ENCODE peak calls at places on chromosome 1, in four cellular contexts. I, E, L and V are unnamed samples.
A peak's percentile ranks its signal among the peaks of the same experiment; 100 is the strongest.

GRCh38 chr1:167617100-167617949 is 12.7 kb upstream of the RCSD1 start:
- DNase-seq in I (peak; percentile 56), E (peak; percentile 38), L (no peak), V (peak; percentile 49)

GRCh38 chr1:207908112-207908734 is 2.7 kb downstream of the CD34 start:
- DNase-seq in I (peak; percentile 50), E (peak; percentile 62), L (no peak), V (no peak)

GRCh38 chr1:209583408-209583807 is at the start of gene CAMK1G:
- DNase-seq in I (no peak), E (no peak), L (no peak), V (no peak)

GRCh38 chr1:58401991-58402390 is 144.5 kb downstream of the OMA1 start:
- DNase-seq in I (peak; percentile 12), E (peak; percentile 20), L (no peak), V (no peak)

GRCh38 chr1:119662034-119662437 is 14.0 kb upstream of the ZNF697 start:
- DNase-seq in I (no peak), E (no peak), L (no peak), V (no peak)

GRCh38 chr1:52678961-52679897 is 18.9 kb downstream of the COA7 start:
- DNase-seq in I (no peak), E (no peak), L (no peak), V (no peak)

GRCh38 chr1:63730211-63730610 is 43.6 kb upstream of the ROR1 start:
- DNase-seq in I (no peak), E (no peak), L (no peak), V (no peak)

GRCh38 chr1:91673603-91674002 is 173.0 kb downstream of the CDC7 start:
- DNase-seq in I (no peak), E (no peak), L (no peak), V (no peak)

GRCh38 chr1:109493805-109494539 is at the start of gene CYB561D1:
- DNase-seq in I (peak; percentile 89), E (peak; percentile 81), L (peak; percentile 96), V (peak; percentile 78)

GRCh38 chr1:57036896-57037295 is 71.1 kb upstream of the C8B start:
- DNase-seq in I (no peak), E (no peak), L (no peak), V (no peak)

GRCh38 chr1:168304865-168305264 is 24.2 kb downstream of the TBX19 start:
- DNase-seq in I (no peak), E (no peak), L (no peak), V (no peak)

GRCh38 chr1:162381383-162381782 is at the start of gene C1orf226:
- DNase-seq in I (no peak), E (no peak), L (no peak), V (no peak)

GRCh38 chr1:151949371-151950193 is 40.3 kb upstream of the THEM4 start:
- DNase-seq in I (no peak), E (no peak), L (no peak), V (no peak)

GRCh38 chr1:159981351-159982055 is 27.5 kb upstream of the SLAMF9 start:
- DNase-seq in I (no peak), E (no peak), L (no peak), V (peak; percentile 76)

GRCh38 chr1:101846820-101847219 is 149.9 kb downstream of the OLFM3 start:
- DNase-seq in I (no peak), E (no peak), L (no peak), V (no peak)

GRCh38 chr1:229798558-229798957 is 172.5 kb downstream of the URB2 start:
- DNase-seq in I (no peak), E (no peak), L (no peak), V (no peak)

GRCh38 chr1:206635983-206636354 is 633 bp downstream of the DYRK3 start:
- DNase-seq in I (no peak), E (no peak), L (no peak), V (no peak)

GRCh38 chr1:230679131-230679530 is 34.8 kb downstream of the AGT start:
- DNase-seq in I (no peak), E (no peak), L (no peak), V (no peak)

GRCh38 chr1:229028509-229028908 is 242.4 kb upstream of the RAB4A start:
- DNase-seq in I (no peak), E (no peak), L (no peak), V (no peak)

GRCh38 chr1:46134660-46135331 is 2.4 kb upstream of the PIK3R3 start:
- DNase-seq in I (peak; percentile 51), E (no peak), L (no peak), V (no peak)

GRCh38 chr1:179591592-179592580 is at the start of gene TDRD5:
- DNase-seq in I (no peak), E (no peak), L (no peak), V (no peak)

GRCh38 chr1:94949681-94950661 is 23.1 kb upstream of the CNN3 start:
- DNase-seq in I (no peak), E (no peak), L (no peak), V (no peak)

GRCh38 chr1:84995484-84996334 is 1.2 kb downstream of the MCOLN2 start:
- DNase-seq in I (no peak), E (no peak), L (no peak), V (no peak)

GRCh38 chr1:205429742-205430464 is 8.0 kb upstream of the LEMD1 start:
- DNase-seq in I (no peak), E (no peak), L (no peak), V (no peak)

GRCh38 chr1:16183157-16183556 is 27.3 kb upstream of the EPHA2 start:
- DNase-seq in I (no peak), E (peak; percentile 76), L (no peak), V (no peak)

GRCh38 chr1:169003864-169004516 is 102.5 kb upstream of the ATP1B1 start:
- DNase-seq in I (peak; percentile 11), E (no peak), L (no peak), V (no peak)

GRCh38 chr1:65420590-65421340 is at the start of the genes LEPR and LEPROT:
- DNase-seq in I (peak; percentile 5), E (no peak), L (no peak), V (no peak)

GRCh38 chr1:104780470-104781078 is 1030.9 kb downstream of the AMY1C start:
- DNase-seq in I (no peak), E (no peak), L (peak; percentile 20), V (no peak)

GRCh38 chr1:52551476-52552235 is 1.2 kb downstream of the TUT4 start:
- DNase-seq in I (no peak), E (no peak), L (no peak), V (no peak)

GRCh38 chr1:206114692-206115430 is 2.3 kb downstream of the AVPR1B start:
- DNase-seq in I (no peak), E (no peak), L (no peak), V (no peak)

GRCh38 chr1:107594541-107594940 is 370.4 kb downstream of the VAV3 start:
- DNase-seq in I (no peak), E (no peak), L (no peak), V (no peak)

GRCh38 chr1:71081697-71082080 is 854 bp upstream of the ZRANB2 start:
- DNase-seq in I (no peak), E (peak; percentile 22), L (no peak), V (peak; percentile 15)

DNA sequence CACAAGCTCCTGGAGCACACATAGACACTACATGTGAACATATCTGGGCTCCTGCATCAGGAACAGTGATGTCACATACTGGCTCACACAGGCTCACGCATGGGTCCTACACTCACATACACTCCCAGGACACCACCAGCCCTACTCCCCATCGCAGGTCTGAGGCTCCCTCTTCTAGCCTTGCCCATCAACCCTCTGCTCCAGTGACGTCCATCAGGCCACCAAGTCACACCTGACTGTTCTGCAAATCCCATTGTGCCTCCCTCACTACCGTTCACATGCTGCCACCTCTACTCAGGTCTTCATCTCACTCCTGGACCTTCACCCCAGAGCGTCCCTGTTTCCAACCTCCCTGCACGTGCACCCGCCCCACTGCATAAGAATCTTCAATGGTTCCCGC is 18.1 kb downstream of the TFAP2E start:
- DNase-seq in I (no peak), E (no peak), L (no peak), V (no peak)
- TF ChIP-seq POLR2A in I (no peak), E (no peak), L (no peak), V (no peak)

GRCh38 chr1:243898278-243898677 is 48.2 kb upstream of the AKT3 start:
- DNase-seq in I (no peak), E (no peak), L (no peak), V (no peak)

GRCh38 chr1:243902100-243902499 is 52.1 kb upstream of the AKT3 start:
- DNase-seq in I (no peak), E (no peak), L (no peak), V (no peak)

GRCh38 chr1:243903904-243904303 is 53.9 kb upstream of the AKT3 start:
- DNase-seq in I (no peak), E (no peak), L (no peak), V (no peak)

DNA sequence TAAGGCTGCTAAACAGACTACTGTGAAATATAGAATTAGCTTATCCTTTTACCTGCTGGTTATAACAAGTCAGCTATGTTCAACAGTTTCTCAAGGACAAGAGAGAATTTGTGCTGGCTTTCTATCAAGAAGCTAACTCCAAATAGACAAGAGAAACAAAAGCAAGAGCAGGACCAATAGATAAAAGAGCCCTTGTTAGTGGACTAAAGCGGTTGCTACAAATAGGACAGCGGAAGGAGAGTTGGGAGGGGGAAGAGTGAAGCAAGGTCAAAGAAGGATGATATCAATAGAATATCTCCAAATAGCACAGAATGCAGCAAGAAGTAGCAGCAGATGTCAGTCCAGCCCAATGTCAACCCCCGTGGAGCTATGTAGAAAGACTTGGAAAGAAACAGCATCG is 53.0 kb upstream of the AKT3 start:
- DNase-seq in I (no peak), E (no peak), L (no peak), V (no peak)
- TF ChIP-seq POLR2A in I (no peak), E (no peak), L (no peak), V (no peak)

DNA sequence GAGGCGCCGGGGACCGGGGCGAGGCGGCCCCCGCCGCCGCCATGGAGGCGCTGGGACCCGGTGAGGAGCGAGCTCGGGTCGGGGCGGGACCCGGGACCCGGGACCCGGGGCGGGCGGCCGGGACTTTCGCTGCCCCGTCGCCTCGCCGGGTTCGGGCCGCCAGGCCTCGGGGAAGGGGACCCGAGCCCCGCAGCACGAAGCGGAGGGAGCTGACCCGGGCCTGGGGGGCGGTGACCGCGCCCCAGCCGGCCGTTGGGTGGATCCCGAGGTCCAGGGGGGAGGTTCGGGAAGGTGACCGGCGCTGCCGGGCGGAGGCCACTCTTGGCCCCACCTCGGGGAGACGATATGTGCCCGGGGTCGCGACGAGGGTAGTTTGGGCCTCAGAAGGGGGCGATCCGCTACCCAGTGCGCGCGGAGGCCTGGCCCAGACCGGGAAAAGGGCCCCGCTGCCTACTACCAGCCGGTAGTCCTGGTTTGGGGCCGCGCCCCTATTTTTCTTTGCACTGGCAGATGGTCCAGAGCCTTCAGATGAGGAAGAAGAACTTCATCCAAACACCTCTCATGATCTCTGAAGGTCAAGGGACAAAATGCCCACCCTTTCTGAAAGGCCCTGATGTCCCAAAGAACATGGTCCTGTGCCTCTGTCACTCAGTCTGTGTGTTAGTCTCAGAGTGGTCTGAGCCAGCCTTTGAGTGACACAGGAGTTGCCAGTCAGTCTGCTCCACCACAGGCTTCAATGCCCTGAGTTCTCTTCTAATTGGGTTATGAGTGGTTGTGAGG is 750 bp downstream of the AGO4 start:
- DNase-seq in I (peak; percentile 32), E (peak; percentile 22), L (peak; percentile 25), V (peak; percentile 91)
- TF ChIP-seq POLR2A in I (no peak), E (no peak), L (no peak), V (no peak)

DNA sequence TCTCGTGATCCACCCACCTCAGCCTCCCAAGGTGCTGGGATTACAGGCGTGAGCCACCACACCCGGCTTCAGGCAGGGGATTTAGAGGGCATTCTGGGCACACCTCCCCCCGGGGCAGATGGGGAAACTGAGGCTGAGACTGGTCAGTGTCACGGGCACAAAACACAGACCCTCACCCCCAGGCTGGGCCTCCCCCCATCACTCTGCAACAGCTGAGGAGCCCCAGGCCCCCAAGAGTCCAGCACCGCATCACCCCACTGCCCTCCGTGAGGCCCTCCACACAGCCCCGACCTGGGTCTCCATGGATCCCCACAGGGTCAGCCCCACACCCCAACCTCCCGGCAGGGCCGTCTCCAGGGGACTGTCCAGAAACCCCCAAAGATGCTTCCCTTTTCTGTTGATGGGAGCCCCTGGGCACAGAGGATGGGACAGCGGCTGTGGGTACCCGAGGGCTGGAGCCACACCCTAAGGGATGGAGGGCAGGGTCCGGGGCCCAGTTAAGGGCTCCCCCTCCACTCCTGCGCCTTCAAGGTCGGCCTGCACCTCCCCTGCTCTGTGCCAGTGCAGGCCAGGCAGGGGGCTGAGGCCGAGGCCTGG is 11.0 kb downstream of the TNFRSF14 start:
- DNase-seq in I (peak; percentile 6), E (no peak), L (no peak), V (no peak)
- TF ChIP-seq POLR2A in I (no peak), E (no peak), L (no peak), V (no peak)